ENCODE peak calls at places on chromosome 1, in five cellular contexts. I is CD4-positive, CD25-positive, alpha-beta regulatory T cell; A is left kidney; U is RKO; R is SW480. C is an unnamed sample.

GRCh38 chr1:164601399-164602141 is 42.6 kb downstream of the PBX1 start:
- DNase-seq in I (no peak), A (no peak), U (no peak), R (no peak), C (no peak)

GRCh38 chr1:29646161-29646775 is 409.9 kb downstream of the PTPRU start:
- DNase-seq in I (no peak), A (no peak), U (no peak), R (no peak), C (no peak)

GRCh38 chr1:119935373-119935772 is 39.1 kb upstream of the ADAM30 start:
- DNase-seq in I (no peak), A (no peak), U (no peak), R (no peak), C (no peak)

GRCh38 chr1:226026833-226027232 is 27.7 kb upstream of the SDE2 start:
- DNase-seq in I (no peak), A (no peak), U (no peak), R (no peak), C (no peak)

GRCh38 chr1:38805036-38805435 is 54.5 kb downstream of the RRAGC start:
- DNase-seq in I (no peak), A (peak), U (no peak), R (no peak), C (no peak)

GRCh38 chr1:17393225-17393624 is 21.2 kb downstream of the PADI6 start:
- DNase-seq in I (no peak), A (no peak), U (no peak), R (no peak), C (no peak)

GRCh38 chr1:21586926-21587601 is 77.8 kb downstream of the ALPL start:
- DNase-seq in I (no peak), A (peak), U (peak), R (peak), C (peak)

GRCh38 chr1:210092366-210092765 is 140.2 kb upstream of the SERTAD4 start:
- DNase-seq in I (no peak), A (no peak), U (no peak), R (no peak), C (no peak)

GRCh38 chr1:22753396-22754083 is 42.9 kb downstream of the EPHB2 start:
- DNase-seq in I (no peak), A (peak), U (no peak), R (no peak), C (no peak)

GRCh38 chr1:66553846-66554245 is 19.9 kb downstream of the SGIP1 start:
- DNase-seq in I (no peak), A (no peak), U (peak), R (no peak), C (no peak)

GRCh38 chr1:53350853-53351767 is 23.2 kb upstream of the LRP8 start:
- DNase-seq in I (no peak), A (no peak), U (no peak), R (no peak), C (no peak)

GRCh38 chr1:182029002-182029378 is 32.5 kb downstream of the ZNF648 start:
- DNase-seq in I (no peak), A (no peak), U (no peak), R (no peak), C (no peak)

GRCh38 chr1:218811497-218811896 is 362.2 kb upstream of the LYPLAL1 start:
- DNase-seq in I (no peak), A (no peak), U (no peak), R (no peak), C (no peak)

GRCh38 chr1:200530551-200531261 is 89.8 kb downstream of the KIF14 start:
- DNase-seq in I (peak), A (peak), U (no peak), R (no peak), C (no peak)

GRCh38 chr1:41483960-41484844 is at the start of gene EDN2:
- DNase-seq in I (no peak), A (peak), U (no peak), R (peak), C (no peak)

GRCh38 chr1:84887261-84887934 is 5.6 kb downstream of the LPAR3 start:
- DNase-seq in I (no peak), A (no peak), U (no peak), R (no peak), C (no peak)

GRCh38 chr1:99766378-99766800 is at the start of gene FRRS1:
- DNase-seq in I (peak), A (peak), U (peak), R (peak), C (peak)

GRCh38 chr1:175319112-175319911 is 126.7 kb upstream of the KIAA0040 start:
- DNase-seq in I (peak), A (peak), U (peak), R (peak), C (peak)

GRCh38 chr1:179953974-179954493 is 576 bp upstream of the CEP350 start:
- DNase-seq in I (no peak), A (no peak), U (peak), R (peak), C (no peak)

GRCh38 chr1:225768662-225769426 is 8.8 kb upstream of the SRP9 start:
- DNase-seq in I (no peak), A (peak), U (no peak), R (no peak), C (no peak)

GRCh38 chr1:58454343-58454742 is 92.2 kb downstream of the OMA1 start:
- DNase-seq in I (no peak), A (no peak), U (no peak), R (no peak), C (no peak)

GRCh38 chr1:183778006-183778405 is 26.9 kb upstream of the RGL1 start:
- DNase-seq in I (no peak), A (peak), U (no peak), R (no peak), C (no peak)

C was measured in erythroblast.